ENCODE peak calls at places on chromosomes 1 and 21, in five cellular contexts. B is pancreas; M is CD8-positive, alpha-beta T cell; Z is DND-41; T is left lung. P is an unnamed sample. For H3K36me3 and H3K4me1, the result is how much of the 10 kb centered on the place peaks cover.

GRCh38 chr1:24472527-24473251 is 29.9 kb upstream of the RCAN3 start:
- DNase-seq in B (peak), Z (no peak), T (no peak), M (no peak), P (no peak)

GRCh38 chr1:162363823-162364222 is 12.8 kb downstream of the SPATA46 start:
- DNase-seq in Z (no peak), M (no peak), B (no peak), T (no peak), P (no peak)

GRCh38 chr1:2803086-2803930 is 1.8 kb upstream of the TTC34 start:
- DNase-seq in T (no peak), M (no peak), B (peak), Z (no peak), P (no peak)

GRCh38 chr1:114008352-114009041 is 29.2 kb downstream of the OLFML3 start:
- DNase-seq in B (no peak), Z (no peak), M (no peak), T (no peak), P (no peak)

GRCh38 chr1:64623750-64624445 is 121.0 kb upstream of the RAVER2 start:
- DNase-seq in T (no peak), B (no peak), Z (no peak), M (no peak), P (no peak)

GRCh38 chr1:61157420-61157987 is 75.1 kb downstream of the NFIA start:
- DNase-seq in M (no peak), T (no peak), Z (peak), B (no peak), P (no peak)

GRCh38 chr1:56168176-56168575 is 411.2 kb downstream of the PLPP3 start:
- DNase-seq in M (no peak), T (no peak), B (no peak), Z (no peak), P (no peak)

GRCh38 chr1:5793516-5793915 is 198.7 kb downstream of the NPHP4 start:
- DNase-seq in M (no peak), B (no peak), Z (no peak), T (no peak), P (no peak)

GRCh38 chr1:192609110-192610079 is 26.6 kb upstream of the RGS13 start:
- DNase-seq in T (peak), Z (peak), B (peak), M (peak), P (peak)

GRCh38 chr21:38639782-38640750 is 141.8 kb upstream of the ERG start:
- DNase-seq in M (no peak), T (no peak), B (no peak), Z (no peak), P (no peak)

GRCh38 chr1:214637722-214638473 is 34.9 kb downstream of the CENPF start:
- DNase-seq in B (no peak), Z (peak), T (no peak), M (peak), P (peak)

GRCh38 chr1:155932487-155932886 is 1.7 kb downstream of the KHDC4 start:
- DNase-seq in T (no peak), Z (no peak), B (no peak), M (no peak), P (no peak)

GRCh38 chr1:176880954-176881595 is 283.4 kb downstream of the ASTN1 start:
- DNase-seq in B (peak), T (peak), Z (peak), M (peak), P (no peak)

GRCh38 chr1:169906938-169907337 is 13.2 kb upstream of the SCYL3 start:
- DNase-seq in T (no peak), B (no peak), Z (no peak), M (no peak), P (no peak)

GRCh38 chr1:183039985-183040447 is 16.8 kb downstream of the LAMC1 start:
- DNase-seq in M (no peak), T (no peak), Z (no peak), B (no peak), P (no peak)

GRCh38 chr21:39686636-39687035 is 58.3 kb upstream of the IGSF5 start:
- DNase-seq in M (no peak), Z (no peak), T (no peak), B (no peak), P (no peak)

GRCh38 chr1:35725591-35725990 is 6.9 kb upstream of the C1orf216 start:
- DNase-seq in T (no peak), B (no peak), Z (no peak), M (no peak), P (no peak)

GRCh38 chr21:31195334-31196015 is 148.6 kb downstream of the TIAM1 start:
- DNase-seq in B (no peak), T (no peak), Z (no peak), M (no peak), P (no peak)

GRCh38 chr1:238982736-238983135 is 403.6 kb upstream of the CHRM3 start:
- DNase-seq in B (no peak), Z (no peak), T (no peak), M (no peak), P (no peak)

GRCh38 chr21:20443558-20444155 is 554.6 kb upstream of the NCAM2 start:
- DNase-seq in T (no peak), M (no peak), B (no peak), Z (no peak), P (no peak)

GRCh38 chr1:107575226-107575625 is 389.8 kb downstream of the VAV3 start:
- DNase-seq in Z (no peak), B (no peak), T (no peak), M (no peak), P (no peak)

GRCh38 chr1:116195077-116195868 is 84.1 kb downstream of the MAB21L3 start:
- DNase-seq in M (no peak), Z (no peak), B (no peak), T (no peak), P (no peak)

GRCh38 chr1:72284398-72285073 is 2.2 kb upstream of the NEGR1 start:
- DNase-seq in Z (peak), M (peak), B (peak), T (peak), P (peak)

GRCh38 chr1:76687324-76688018 is 179.8 kb upstream of the ST6GALNAC5 start:
- DNase-seq in Z (no peak), B (no peak), T (no peak), M (no peak), P (no peak)

GRCh38 chr1:202158810-202159533 is 1.4 kb downstream of the PTPN7 start:
- DNase-seq in B (no peak), M (no peak), T (no peak), Z (peak), P (no peak)

GRCh38 chr1:45397285-45397684 is 57.0 kb upstream of the MUTYH start:
- DNase-seq in T (no peak), B (no peak), M (no peak), Z (no peak), P (no peak)

GRCh38 chr21:44255519-44255981 is 6.1 kb downstream of the DNMT3L start:
- DNase-seq in T (peak), B (peak), M (no peak), Z (no peak), P (no peak)

GRCh38 chr1:54051936-54052469 is 1.0 kb downstream of the TMEM59 start:
- DNase-seq in B (no peak), Z (no peak), T (peak), M (no peak), P (peak)

GRCh38 chr1:201126832-201127754 is at the start of gene ASCL5:
- DNase-seq in Z (no peak), T (peak), B (peak), M (no peak), P (no peak)

GRCh38 chr1:5603353-5604104 is 388.7 kb downstream of the NPHP4 start:
- DNase-seq in B (no peak), T (no peak), M (no peak), Z (no peak), P (no peak)

GRCh38 chr1:21325731-21326387 is 35.6 kb upstream of the ECE1 start:
- DNase-seq in Z (no peak), B (no peak), T (no peak), M (no peak), P (no peak)

GRCh38 chr1:107662976-107663375 is 302.0 kb downstream of the VAV3 start:
- DNase-seq in Z (no peak), M (no peak), T (no peak), B (no peak), P (no peak)

GRCh38 chr1:27862671-27863551 is 9.4 kb upstream of the THEMIS2 start:
- DNase-seq in T (peak), Z (no peak), B (peak), M (no peak), P (no peak)

DNA sequence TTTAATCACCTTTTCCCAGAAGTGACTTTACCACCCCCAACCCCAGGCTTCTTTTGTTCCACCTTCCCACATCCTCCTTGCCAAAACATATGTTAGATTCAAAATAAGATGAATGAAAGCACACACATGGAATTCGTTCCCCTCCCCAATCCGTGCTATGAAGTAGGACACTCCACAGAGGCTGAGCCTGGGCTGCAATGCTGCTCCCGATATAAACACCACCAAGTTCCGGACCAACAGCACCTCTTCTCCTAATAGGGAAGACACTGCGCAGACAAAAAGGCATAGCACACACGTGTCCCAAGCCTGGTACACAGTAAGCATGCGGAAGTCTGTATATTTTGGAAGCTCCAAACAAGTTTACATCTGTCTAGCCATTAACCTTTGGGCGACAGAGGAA is 86.0 kb downstream of the CLSTN1 start:
- DNase-seq in M (no peak), B (no peak), T (no peak), Z (no peak), P (no peak)
- H3K36me3 ChIP-seq in M (half or more), B (under half), T (under half), Z (half or more), P (half or more)

GRCh38 chr1:211736351-211736915 is 61.0 kb upstream of the NEK2 start:
- DNase-seq in M (no peak), Z (no peak), B (no peak), T (no peak), P (no peak)

GRCh38 chr1:211732276-211732571 is 56.8 kb upstream of the NEK2 start:
- DNase-seq in B (no peak), M (no peak), Z (no peak), T (no peak), P (no peak)

GRCh38 chr1:211734359-211734758 is 58.9 kb upstream of the NEK2 start:
- DNase-seq in Z (no peak), T (no peak), M (no peak), B (no peak), P (no peak)

GRCh38 chr1:211735208-211736170 is 60.1 kb upstream of the NEK2 start:
- DNase-seq in Z (no peak), T (peak), M (no peak), B (no peak), P (no peak)

GRCh38 chr1:211734791-211735190 is 59.4 kb upstream of the NEK2 start:
- DNase-seq in T (peak), Z (no peak), M (no peak), B (peak), P (no peak)
- H3K4me1 ChIP-seq in T (under half), Z (under half), M (under half), B (under half), P (under half)

GRCh38 chr1:167876597-167877175 is 37.2 kb downstream of the ADCY10 start:
- DNase-seq in B (no peak), Z (no peak), M (no peak), T (no peak), P (no peak)
- H3K27ac ChIP-seq in B (no peak), Z (no peak), M (no peak), T (no peak), P (no peak)

DNA sequence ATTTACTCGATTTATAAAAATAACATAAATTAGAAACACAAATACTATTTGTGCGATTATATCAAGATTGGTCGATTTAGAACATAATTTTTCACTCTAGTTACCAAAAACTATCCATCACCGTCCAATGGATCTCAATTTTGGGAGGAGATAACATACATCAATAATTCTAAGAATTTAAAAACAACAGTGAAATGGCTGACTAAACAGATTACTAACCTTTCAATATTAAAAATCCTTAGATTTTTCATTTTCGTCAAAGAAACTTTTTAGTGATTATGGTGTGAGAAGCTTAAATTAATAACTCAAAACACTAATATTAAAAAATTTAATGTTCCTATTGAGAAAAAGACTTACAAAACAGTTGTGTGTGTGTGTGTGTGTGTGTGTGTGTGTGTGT is 75.1 kb upstream of the RBM34 start:
- DNase-seq in B (no peak), T (no peak), Z (no peak), M (no peak), P (no peak)
- H3K36me3 ChIP-seq in B (under half), T (under half), Z (half or more), M (under half), P (half or more)

GRCh38 chr21:45423968-45424853 is 19.2 kb downstream of the COL18A1 start:
- DNase-seq in Z (no peak), B (peak), M (no peak), T (no peak), P (no peak)
- H3K4me1 ChIP-seq in Z (under half), B (under half), M (under half), T (under half), P (under half)

GRCh38 chr1:229756666-229757065 is 130.6 kb downstream of the URB2 start:
- DNase-seq in T (no peak), Z (no peak), M (no peak), B (no peak), P (no peak)
- H3K27ac ChIP-seq in T (no peak), Z (no peak), M (no peak), B (no peak), P (no peak)

GRCh38 chr1:166836733-166837132 is 2.5 kb upstream of the POGK start:
- DNase-seq in B (no peak), Z (no peak), M (no peak), T (no peak), P (no peak)
- H3K36me3 ChIP-seq in B (under half), Z (under half), M (under half), T (under half), P (under half)

GRCh38 chr1:226390681-226391080 is 17.2 kb downstream of the PARP1 start:
- DNase-seq in M (no peak), Z (no peak), B (no peak), T (no peak), P (no peak)
- H3K4me1 ChIP-seq in M (under half), Z (under half), B (under half), T (under half), P (under half)

GRCh38 chr21:41931041-41931451 is 22.8 kb downstream of the C2CD2 start:
- DNase-seq in Z (no peak), M (no peak), B (no peak), T (peak), P (no peak)
- H3K27ac ChIP-seq in Z (no peak), M (no peak), B (no peak), T (no peak), P (no peak)

DNA sequence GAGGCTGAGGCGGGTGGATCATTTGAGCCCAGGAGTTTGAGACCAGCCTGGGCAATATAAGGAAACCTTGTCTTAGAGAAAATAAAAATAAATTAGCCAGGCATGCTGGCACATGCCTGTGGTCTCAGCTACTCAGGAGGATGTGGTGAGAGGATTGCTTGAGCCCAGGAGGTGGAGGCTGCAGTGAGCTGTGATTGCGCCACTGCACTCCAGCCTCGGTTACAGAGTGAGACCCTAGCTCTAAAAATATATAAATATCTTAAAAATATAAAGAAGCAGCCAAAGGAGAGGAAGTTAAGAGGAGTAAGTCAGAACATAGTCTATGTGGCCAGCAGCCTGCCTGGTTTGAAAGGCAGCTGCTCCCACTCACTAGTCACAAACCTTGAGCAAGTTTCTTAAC is 4.5 kb upstream of the IL10RB start:
- DNase-seq in T (peak), B (no peak), Z (peak), M (no peak), P (peak)
- H3K36me3 ChIP-seq in T (under half), B (under half), Z (half or more), M (under half), P (half or more)

P was measured in CD4-positive, CD25-positive, alpha-beta regulatory T cell.